ENCODE peak calls at places on chromosomes 3 and 15, in nine cellular contexts. M is cardiac muscle cell, Q is GM12865, W is AG09309, C is psoas muscle, N is astrocyte of the cerebellum, S is left ventricle myocardium inferior, Z is choroid plexus epithelial cell, A is GM23338. O is an unnamed sample.

GRCh38 chr3:175266478-175266877 is 407.3 kb downstream of the NAALADL2 start:
- DNase-seq in M (no peak), Q (no peak), W (peak), C (no peak), N (no peak), S (no peak), Z (peak), A (no peak), O (no peak)

GRCh38 chr15:59367022-59367451 is 5.6 kb downstream of the MYO1E start:
- DNase-seq in M (no peak), Q (no peak), W (no peak), C (no peak), N (no peak), S (no peak), Z (peak), A (no peak), O (peak)

GRCh38 chr15:74037171-74038117 is 42.9 kb downstream of the PML start:
- DNase-seq in M (no peak), Q (no peak), W (no peak), C (no peak), N (no peak), S (no peak), Z (no peak), A (no peak), O (no peak)

GRCh38 chr3:119990888-119991287 is 103.4 kb downstream of the GSK3B start:
- DNase-seq in M (no peak), Q (no peak), W (no peak), C (no peak), N (peak), S (no peak), Z (peak), A (no peak), O (no peak)

GRCh38 chr3:58287354-58287753 is 18.7 kb upstream of the RPP14 start:
- DNase-seq in M (no peak), Q (no peak), W (no peak), C (no peak), N (no peak), S (no peak), Z (no peak), A (no peak), O (no peak)

GRCh38 chr3:124059580-124059979 is 67.7 kb upstream of the ROPN1 start:
- DNase-seq in M (no peak), Q (no peak), W (peak), C (no peak), N (peak), S (no peak), Z (peak), A (no peak), O (no peak)

GRCh38 chr3:136351351-136351750 is 101.2 kb downstream of the PCCB start:
- DNase-seq in M (peak), Q (no peak), W (no peak), C (no peak), N (no peak), S (no peak), Z (no peak), A (no peak), O (no peak)

GRCh38 chr3:100169186-100169585 is 54.9 kb upstream of the FILIP1L start:
- DNase-seq in M (peak), Q (no peak), W (no peak), C (peak), N (no peak), S (peak), Z (peak), A (no peak), O (no peak)

GRCh38 chr3:128285042-128285924 is 132.0 kb downstream of the EEFSEC start:
- DNase-seq in M (no peak), Q (no peak), W (no peak), C (no peak), N (no peak), S (no peak), Z (no peak), A (no peak), O (no peak)

GRCh38 chr15:96460106-96460505 is 129.6 kb downstream of the NR2F2 start:
- DNase-seq in M (no peak), Q (no peak), W (no peak), C (no peak), N (no peak), S (no peak), Z (no peak), A (no peak), O (no peak)

GRCh38 chr15:96107922-96108321 is 222.6 kb upstream of the NR2F2 start:
- DNase-seq in M (no peak), Q (no peak), W (no peak), C (no peak), N (peak), S (no peak), Z (peak), A (no peak), O (no peak)

GRCh38 chr15:57500979-57501576 is 90.6 kb upstream of the MYZAP start:
- DNase-seq in M (no peak), Q (no peak), W (no peak), C (no peak), N (no peak), S (no peak), Z (peak), A (no peak), O (no peak)

GRCh38 chr15:40192942-40193341 is 32.1 kb downstream of the BUB1B start:
- DNase-seq in M (no peak), Q (no peak), W (no peak), C (no peak), N (peak), S (no peak), Z (peak), A (no peak), O (peak)

GRCh38 chr3:177451940-177452484 is 254.7 kb upstream of the TBL1XR1 start:
- DNase-seq in M (no peak), Q (no peak), W (no peak), C (no peak), N (peak), S (no peak), Z (peak), A (no peak), O (no peak)

GRCh38 chr3:180375831-180376230 is 226.1 kb upstream of the TTC14 start:
- DNase-seq in M (no peak), Q (no peak), W (no peak), C (no peak), N (no peak), S (no peak), Z (peak), A (no peak), O (no peak)

GRCh38 chr3:173584834-173585831 is 187.6 kb downstream of the NLGN1 start:
- DNase-seq in M (peak), Q (no peak), W (no peak), C (peak), N (peak), S (peak), Z (peak), A (peak), O (no peak)

GRCh38 chr3:181210275-181210674 is 220.7 kb upstream of the DNAJC19 start:
- DNase-seq in M (peak), Q (peak), W (no peak), C (no peak), N (peak), S (no peak), Z (peak), A (peak), O (no peak)

GRCh38 chr3:86743233-86743632 is 247.7 kb downstream of the VGLL3 start:
- DNase-seq in M (no peak), Q (no peak), W (no peak), C (no peak), N (no peak), S (no peak), Z (no peak), A (no peak), O (no peak)

GRCh38 chr15:31262143-31262530 is 64.5 kb upstream of the KLF13 start:
- DNase-seq in M (no peak), Q (no peak), W (no peak), C (no peak), N (no peak), S (no peak), Z (no peak), A (no peak), O (no peak)

DNA sequence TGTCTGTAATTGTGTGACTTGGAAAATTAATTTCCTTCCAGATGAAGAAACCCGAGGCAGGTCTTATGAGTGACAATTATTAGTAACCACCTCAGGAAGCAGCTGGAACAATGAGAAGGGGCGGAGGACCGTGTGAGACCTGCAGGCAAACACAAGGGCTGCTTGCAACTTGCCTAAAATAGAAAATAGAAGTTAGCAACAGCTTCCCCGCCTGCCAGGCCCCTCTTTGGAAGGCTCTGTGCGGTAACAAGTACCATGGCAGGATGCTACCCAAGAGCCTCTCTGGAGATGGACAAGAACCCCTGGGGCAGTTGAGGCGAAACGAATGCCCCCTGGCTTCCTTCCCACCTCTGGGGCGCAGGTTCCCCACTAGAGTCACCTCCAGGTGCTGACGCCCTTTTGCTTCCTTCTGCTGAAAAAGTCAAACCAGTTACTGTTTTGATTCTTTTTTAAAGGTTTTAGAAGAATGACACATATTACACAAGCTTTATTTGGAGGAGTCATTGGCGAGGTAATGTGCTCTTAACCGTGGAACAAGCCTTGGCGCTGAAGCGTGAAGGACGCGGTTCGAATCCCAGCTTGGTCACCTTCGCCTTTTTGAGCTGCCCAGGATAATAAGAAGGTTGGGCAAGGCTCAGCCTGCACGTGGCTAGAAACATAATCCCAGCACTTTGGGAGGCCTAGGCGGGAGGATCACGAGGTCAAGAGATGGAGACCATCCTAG is 47.0 kb upstream of the SYNM start:
- DNase-seq in M (peak), Q (peak), W (no peak), C (no peak), N (no peak), S (peak), Z (no peak), A (no peak), O (no peak)
- H3K4me3 ChIP-seq in M (no peak), Q (no peak), W (no peak), C (peak), N (no peak), S (peak), Z (no peak), A (peak), O (no peak)

GRCh38 chr3:73547427-73548036 is 77.2 kb downstream of the PDZRN3 start:
- DNase-seq in M (no peak), Q (no peak), W (peak), C (no peak), N (peak), S (no peak), Z (peak), A (peak), O (no peak)

GRCh38 chr3:73542127-73542526 is 82.6 kb downstream of the PDZRN3 start:
- DNase-seq in M (no peak), Q (no peak), W (no peak), C (no peak), N (no peak), S (no peak), Z (no peak), A (no peak), O (no peak)

GRCh38 chr3:73550011-73550410 is 74.7 kb downstream of the PDZRN3 start:
- DNase-seq in M (no peak), Q (no peak), W (no peak), C (no peak), N (no peak), S (no peak), Z (no peak), A (no peak), O (no peak)

GRCh38 chr3:73549071-73549600 is 75.6 kb downstream of the PDZRN3 start:
- DNase-seq in M (no peak), Q (no peak), W (no peak), C (no peak), N (no peak), S (no peak), Z (no peak), A (no peak), O (no peak)

DNA sequence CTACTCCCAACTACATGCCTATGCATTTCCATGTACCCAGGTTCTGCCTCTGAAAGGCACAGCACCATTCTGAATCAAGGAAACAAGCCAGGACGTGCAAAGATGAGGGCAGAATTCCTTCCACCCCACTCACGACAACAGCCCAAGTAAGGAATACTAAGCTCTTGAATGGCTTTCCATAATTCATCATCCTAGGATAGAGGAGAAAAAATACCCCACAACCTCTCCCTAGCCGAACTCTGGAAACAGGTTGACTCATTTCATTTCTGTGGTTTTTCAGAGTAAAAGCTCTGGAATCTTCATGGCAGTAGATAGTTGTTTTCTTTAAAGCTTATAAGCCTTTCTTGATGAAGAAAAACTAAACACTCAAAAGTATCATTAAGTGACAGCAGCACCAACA is 77.8 kb downstream of the PDZRN3 start:
- DNase-seq in M (no peak), Q (no peak), W (peak), C (no peak), N (peak), S (no peak), Z (peak), A (no peak), O (no peak)
- H3K4me3 ChIP-seq in M (no peak), Q (no peak), W (peak), C (no peak), N (no peak), S (no peak), Z (no peak), A (no peak), O (no peak)

GRCh38 chr3:65593780-65594752 is 444.7 kb downstream of the MAGI1 start:
- DNase-seq in M (no peak), Q (no peak), W (no peak), C (no peak), N (no peak), S (no peak), Z (no peak), A (no peak), O (no peak)
- H3K4me3 ChIP-seq in M (no peak), Q (no peak), W (no peak), C (no peak), N (no peak), S (no peak), Z (no peak), A (peak), O (no peak)

GRCh38 chr3:183779896-183780450 is 45.4 kb downstream of the MAP6D1 start:
- DNase-seq in M (no peak), Q (no peak), W (no peak), C (no peak), N (no peak), S (no peak), Z (peak), A (no peak), O (no peak)
- H3K4me3 ChIP-seq in M (no peak), Q (no peak), W (no peak), C (no peak), N (no peak), S (no peak), Z (no peak), A (no peak), O (no peak)

DNA sequence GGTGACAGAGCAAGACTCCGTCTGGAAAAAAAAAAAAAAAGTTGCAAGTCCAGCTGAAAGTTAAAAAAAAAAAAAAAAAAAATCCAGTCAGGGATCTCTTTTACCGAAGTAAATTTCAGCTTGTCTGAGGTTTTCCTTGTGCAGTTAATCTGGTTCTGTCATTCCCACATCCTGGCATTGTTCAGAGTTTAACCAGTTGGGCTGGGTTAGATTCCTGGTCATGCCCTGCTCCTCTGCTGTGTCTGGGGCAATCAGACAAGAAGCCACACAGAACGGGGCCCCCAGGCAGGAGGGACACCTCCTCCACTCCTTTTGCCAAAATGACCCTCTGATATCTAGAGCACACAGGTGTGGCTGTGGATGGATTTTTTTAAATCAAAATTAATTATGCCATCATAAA is 84.1 kb upstream of the KLHL25 start:
- DNase-seq in M (no peak), Q (no peak), W (no peak), C (no peak), N (no peak), S (no peak), Z (no peak), A (no peak), O (no peak)
- H3K4me3 ChIP-seq in M (no peak), Q (no peak), W (no peak), C (no peak), N (no peak), S (no peak), Z (no peak), A (no peak), O (no peak)

GRCh38 chr3:184145120-184145524 is 10.0 kb downstream of the EIF2B5 start:
- DNase-seq in M (peak), Q (peak), W (no peak), C (no peak), N (peak), S (peak), Z (peak), A (peak), O (peak)
- H3K4me3 ChIP-seq in M (no peak), Q (no peak), W (no peak), C (no peak), N (no peak), S (no peak), Z (no peak), A (no peak), O (no peak)

DNA sequence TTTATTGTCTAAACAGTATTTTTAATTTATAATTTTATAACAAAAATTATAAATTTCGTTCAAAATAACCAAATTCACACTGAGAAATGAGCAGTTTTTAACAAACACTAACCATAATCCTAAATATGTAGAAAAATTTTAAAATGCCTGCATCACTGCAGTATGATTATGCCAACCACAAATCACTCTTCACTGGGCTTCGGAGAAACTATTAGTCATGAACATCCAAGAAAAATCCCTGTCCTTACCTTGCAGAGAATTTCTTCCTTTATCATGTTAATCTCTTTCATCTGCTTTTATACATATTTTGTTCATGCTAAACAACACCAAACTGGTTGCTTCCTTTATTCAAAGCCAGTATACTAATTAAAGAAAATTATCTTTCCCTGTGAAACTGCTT is 511.0 kb upstream of the ALCAM start:
- DNase-seq in M (no peak), Q (no peak), W (no peak), C (no peak), N (no peak), S (no peak), Z (no peak), A (peak), O (no peak)
- H3K4me3 ChIP-seq in M (no peak), Q (no peak), W (no peak), C (no peak), N (no peak), S (no peak), Z (no peak), A (no peak), O (no peak)

GRCh38 chr3:147419731-147420360 is 10.7 kb downstream of the ZIC1 start:
- DNase-seq in M (no peak), Q (no peak), W (no peak), C (no peak), N (no peak), S (no peak), Z (peak), A (no peak), O (no peak)

GRCh38 chr3:147422226-147422933 is 13.2 kb downstream of the ZIC1 start:
- DNase-seq in M (no peak), Q (no peak), W (no peak), C (no peak), N (no peak), S (no peak), Z (peak), A (no peak), O (no peak)

GRCh38 chr3:147419062-147419701 is 10.0 kb downstream of the ZIC1 start:
- DNase-seq in M (peak), Q (peak), W (no peak), C (peak), N (peak), S (no peak), Z (peak), A (peak), O (no peak)

GRCh38 chr3:147421184-147421912 is 12.2 kb downstream of the ZIC1 start:
- DNase-seq in M (peak), Q (no peak), W (no peak), C (no peak), N (no peak), S (no peak), Z (peak), A (peak), O (no peak)

GRCh38 chr3:147420361-147421183 is 11.4 kb downstream of the ZIC1 start:
- DNase-seq in M (no peak), Q (no peak), W (no peak), C (no peak), N (no peak), S (no peak), Z (no peak), A (no peak), O (no peak)
- H3K4me3 ChIP-seq in M (peak), Q (no peak), W (no peak), C (peak), N (peak), S (peak), Z (peak), A (peak), O (no peak)

GRCh38 chr3:25725810-25726209 is 57.4 kb downstream of the NGLY1 start:
- DNase-seq in M (no peak), Q (no peak), W (no peak), C (no peak), N (no peak), S (no peak), Z (peak), A (no peak), O (no peak)

GRCh38 chr3:25728101-25728500 is 55.1 kb downstream of the NGLY1 start:
- DNase-seq in M (no peak), Q (no peak), W (no peak), C (no peak), N (no peak), S (no peak), Z (no peak), A (no peak), O (no peak)

GRCh38 chr3:25727316-25727715 is 55.9 kb downstream of the NGLY1 start:
- DNase-seq in M (no peak), Q (no peak), W (no peak), C (no peak), N (no peak), S (no peak), Z (no peak), A (no peak), O (no peak)

GRCh38 chr3:25723802-25724201 is 59.1 kb upstream of the TOP2B start:
- DNase-seq in M (no peak), Q (peak), W (no peak), C (no peak), N (no peak), S (no peak), Z (no peak), A (no peak), O (no peak)

GRCh38 chr3:25724948-25725645 is 58.1 kb downstream of the NGLY1 start:
- DNase-seq in M (no peak), Q (no peak), W (no peak), C (no peak), N (no peak), S (no peak), Z (no peak), A (no peak), O (no peak)
- H3K4me3 ChIP-seq in M (no peak), Q (no peak), W (no peak), C (no peak), N (no peak), S (no peak), Z (no peak), A (no peak), O (no peak)